ENCODE peak calls at places on chromosomes 7 and 10, in five cellular contexts. U is RCC 7860; Z is T-helper 9 cell; V is DMS153; C is stimulated activated CD8-positive, alpha-beta memory T cell treated with anti-CD3 and anti-CD28 coated beads, Interleukin-15, amount 100 ng/mL, for 24 hours. X is an unnamed sample.

GRCh38 chr7:148912758-148913541 is 28.9 kb upstream of the EZH2 start:
- DNase-seq in U (no peak), Z (no peak), V (no peak), C (no peak), X (no peak)

GRCh38 chr10:78948616-78949015 is 120.2 kb upstream of the ZMIZ1 start:
- DNase-seq in U (no peak), Z (no peak), V (no peak), C (no peak), X (no peak)

GRCh38 chr7:90322837-90323236 is 1.7 kb upstream of the FAM237B start:
- DNase-seq in U (no peak), Z (no peak), V (no peak), C (no peak), X (no peak)

GRCh38 chr10:90930971-90931841 is 10.3 kb upstream of the ANKRD1 start:
- DNase-seq in U (peak; percentile 93), Z (no peak), V (no peak), C (no peak), X (no peak)

GRCh38 chr7:105924950-105925349 is 38.1 kb upstream of the CDHR3 start:
- DNase-seq in U (no peak), Z (no peak), V (no peak), C (no peak), X (no peak)

GRCh38 chr7:112159346-112159745 is 46.9 kb downstream of the DOCK4 start:
- DNase-seq in U (no peak), Z (no peak), V (no peak), C (no peak), X (no peak)

GRCh38 chr7:142669074-142669654 is 80.1 kb upstream of the PRSS1 start:
- DNase-seq in U (no peak), Z (no peak), V (no peak), C (no peak), X (peak; percentile 19)

GRCh38 chr10:22821501-22821900 is 106.4 kb upstream of the ARMC3 start:
- DNase-seq in U (no peak), Z (no peak), V (no peak), C (no peak), X (no peak)

GRCh38 chr10:44071479-44071878 is 313.4 kb downstream of the CXCL12 start:
- DNase-seq in U (no peak), Z (no peak), V (no peak), C (no peak), X (no peak)

GRCh38 chr10:89478085-89478738 is 57.2 kb downstream of the SLC16A12 start:
- DNase-seq in U (no peak), Z (no peak), V (no peak), C (no peak), X (peak; percentile 7)

GRCh38 chr10:69464801-69465401 is 13.6 kb downstream of the TSPAN15 start:
- DNase-seq in U (no peak), Z (no peak), V (no peak), C (no peak), X (no peak)

GRCh38 chr7:98372993-98373392 is 27.9 kb downstream of the BAIAP2L1 start:
- DNase-seq in U (peak; percentile 41), Z (no peak), V (no peak), C (no peak), X (no peak)

GRCh38 chr10:86043236-86043635 is 323.4 kb downstream of the GRID1 start:
- DNase-seq in U (no peak), Z (no peak), V (peak; percentile 80), C (no peak), X (no peak)

GRCh38 chr7:77321300-77321699 is 94.8 kb downstream of the GSAP start:
- DNase-seq in U (no peak), Z (no peak), V (no peak), C (no peak), X (no peak)

GRCh38 chr10:56370217-56371113 is 9.4 kb upstream of the ZWINT start:
- DNase-seq in U (no peak), Z (no peak), V (no peak), C (no peak), X (no peak)

GRCh38 chr7:82335927-82336326 is 107.7 kb downstream of the CACNA2D1 start:
- DNase-seq in U (no peak), Z (no peak), V (peak; percentile 89), C (no peak), X (peak; percentile 78)

GRCh38 chr10:88858493-88858892 is 6.8 kb upstream of the ANKRD22 start:
- DNase-seq in U (no peak), Z (no peak), V (no peak), C (no peak), X (no peak)

GRCh38 chr7:146503844-146504243 is 387.2 kb downstream of the CNTNAP2 start:
- DNase-seq in U (no peak), Z (no peak), V (no peak), C (no peak), X (no peak)

GRCh38 chr7:15684834-15685233 is 1.6 kb downstream of the MEOX2 start:
- DNase-seq in U (no peak), Z (no peak), V (no peak), C (no peak), X (no peak)

GRCh38 chr7:42843209-42843800 is 68.6 kb downstream of the C7orf25 start:
- DNase-seq in U (no peak), Z (no peak), V (no peak), C (no peak), X (peak; percentile 66)

GRCh38 chr10:75508239-75508813 is 76.9 kb downstream of the LRMDA start:
- DNase-seq in U (peak; percentile 47), Z (no peak), V (no peak), C (no peak), X (no peak)

GRCh38 chr7:128022631-128023532 is 8.4 kb downstream of the LRRC4 start:
- DNase-seq in U (no peak), Z (no peak), V (no peak), C (no peak), X (no peak)

GRCh38 chr7:21616796-21617436 is 74.1 kb downstream of the DNAH11 start:
- DNase-seq in U (peak; percentile 62), Z (no peak), V (no peak), C (no peak), X (no peak)

GRCh38 chr7:43201912-43202311 is 89.5 kb downstream of the HECW1 start:
- DNase-seq in U (no peak), Z (no peak), V (no peak), C (no peak), X (no peak)

GRCh38 chr7:137169282-137169698 is 174.2 kb downstream of the PTN start:
- DNase-seq in U (peak; percentile 32), Z (no peak), V (peak; percentile 74), C (no peak), X (peak; percentile 69)

GRCh38 chr10:119306514-119306951 is 99.2 kb downstream of the GRK5 start:
- DNase-seq in U (peak; percentile 26), Z (peak; percentile 67), V (no peak), C (no peak), X (no peak)

GRCh38 chr10:117718970-117719369 is 176.4 kb downstream of the EMX2 start:
- DNase-seq in U (no peak), Z (no peak), V (no peak), C (no peak), X (no peak)

GRCh38 chr7:130207642-130208041 is at the start of gene SSMEM1:
- DNase-seq in U (peak; percentile 44), Z (no peak), V (no peak), C (no peak), X (no peak)

GRCh38 chr10:23399701-23400144 is 39.2 kb upstream of the OTUD1 start:
- DNase-seq in U (peak; percentile 71), Z (no peak), V (no peak), C (no peak), X (no peak)

GRCh38 chr10:86349474-86349873 is 17.1 kb downstream of the GRID1 start:
- DNase-seq in U (no peak), Z (no peak), V (no peak), C (no peak), X (peak; percentile 45)

GRCh38 chr7:147498081-147498480 is 1092.5 kb upstream of the C7orf33 start:
- DNase-seq in U (no peak), Z (no peak), V (no peak), C (no peak), X (no peak)

X was measured in D341Med.